ENCODE peak calls at places on chromosomes 6 and 20, in five cellular contexts. P, G, Z, S and R are unnamed samples.

GRCh38 chr20:40945754-40946451 is 82.7 kb upstream of the TOP1 start:
- DNase-seq in P (peak; percentile 62), G (peak; percentile 19), Z (no peak), S (peak; percentile 41), R (no peak)

GRCh38 chr20:38932457-38933120 is 6.4 kb downstream of the FAM83D start:
- DNase-seq in P (no peak), G (no peak), Z (no peak), S (no peak), R (no peak)

GRCh38 chr20:47352332-47353223 is 3.9 kb downstream of the ZMYND8 start:
- DNase-seq in P (peak; percentile 47), G (no peak), Z (no peak), S (peak; percentile 74), R (no peak)

GRCh38 chr6:47631248-47632196 is 66.9 kb upstream of the ADGRF4 start:
- DNase-seq in P (no peak), G (peak; percentile 55), Z (no peak), S (no peak), R (no peak)

GRCh38 chr20:10134176-10134575 is 84.5 kb upstream of the SNAP25 start:
- DNase-seq in P (no peak), G (no peak), Z (no peak), S (no peak), R (no peak)

GRCh38 chr6:166078294-166078693 is 89.4 kb downstream of the TBXT start:
- DNase-seq in P (no peak), G (no peak), Z (no peak), S (no peak), R (no peak)

GRCh38 chr6:39446909-39447308 is 124.4 kb upstream of the KCNK16 start:
- DNase-seq in P (no peak), G (no peak), Z (no peak), S (no peak), R (no peak)

GRCh38 chr6:25188232-25188631 is 90.9 kb upstream of the CARMIL1 start:
- DNase-seq in P (no peak), G (no peak), Z (no peak), S (no peak), R (no peak)

GRCh38 chr6:160494576-160494975 is 146.4 kb downstream of the SLC22A3 start:
- DNase-seq in P (no peak), G (no peak), Z (no peak), S (no peak), R (no peak)

GRCh38 chr6:144104898-144105487 is 9.6 kb upstream of the SF3B5 start:
- DNase-seq in P (peak; percentile 48), G (peak; percentile 59), Z (peak; percentile 48), S (no peak), R (no peak)

GRCh38 chr6:158544428-158544827 is 15.5 kb upstream of the TMEM181 start:
- DNase-seq in P (no peak), G (no peak), Z (no peak), S (no peak), R (no peak)

GRCh38 chr6:167276772-167277533 is 14.2 kb upstream of the UNC93A start:
- DNase-seq in P (no peak), G (no peak), Z (no peak), S (no peak), R (no peak)

GRCh38 chr20:44231193-44231592 is 15.9 kb upstream of the GDAP1L1 start:
- DNase-seq in P (no peak), G (no peak), Z (no peak), S (no peak), R (no peak)

GRCh38 chr20:401682-402495 is 6.2 kb upstream of the RBCK1 start:
- DNase-seq in P (peak; percentile 61), G (peak; percentile 94), Z (no peak), S (no peak), R (no peak)

GRCh38 chr20:46699651-46700359 is 9.6 kb upstream of the SLC2A10 start:
- DNase-seq in P (peak; percentile 51), G (no peak), Z (no peak), S (no peak), R (no peak)

GRCh38 chr20:38132910-38133501 is 32.1 kb downstream of the TGM2 start:
- DNase-seq in P (no peak), G (no peak), Z (no peak), S (no peak), R (no peak)

GRCh38 chr20:64079273-64080012 is at the start of gene RGS19:
- DNase-seq in P (peak; percentile 86), G (no peak), Z (peak; percentile 80), S (peak; percentile 55), R (peak; percentile 71)

GRCh38 chr6:108113557-108114519 is 39.3 kb upstream of the OSTM1 start:
- DNase-seq in P (peak; percentile 64), G (peak; percentile 35), Z (peak; percentile 47), S (no peak), R (no peak)

GRCh38 chr20:1322511-1323245 is 6.3 kb downstream of the SDCBP2 start:
- DNase-seq in P (no peak), G (no peak), Z (no peak), S (no peak), R (no peak)

GRCh38 chr6:42366999-42367352 is 84.8 kb downstream of the TRERF1 start:
- DNase-seq in P (no peak), G (no peak), Z (no peak), S (no peak), R (no peak)